ENCODE peak calls at places on chromosome 13, in four cellular contexts. One of them, this sample, is unnamed.

GRCh38 chr13:28313579-28313978 is 175.2 kb downstream of the PAN3 start:
- DNase-seq in psoas muscle: no peak
- DNase-seq in RWPE1: no peak
- DNase-seq in SK-N-SH: no peak
- DNase-seq in this sample: no peak

GRCh38 chr13:40190656-40191100 is 475.8 kb downstream of the FOXO1 start:
- DNase-seq in SK-N-SH: peak; percentile 63
- DNase-seq in RWPE1: peak; percentile 84
- DNase-seq in psoas muscle: peak; percentile 40
- DNase-seq in this sample: peak; percentile 40

GRCh38 chr13:83752141-83752540 is 130.1 kb downstream of the SLITRK1 start:
- DNase-seq in RWPE1: peak; percentile 10
- DNase-seq in psoas muscle: no peak
- DNase-seq in SK-N-SH: no peak
- DNase-seq in this sample: no peak

GRCh38 chr13:38686635-38687245 is at the start of gene FREM2:
- DNase-seq in psoas muscle: peak; percentile 20
- DNase-seq in RWPE1: peak; percentile 53
- DNase-seq in SK-N-SH: no peak
- DNase-seq in this sample: no peak

GRCh38 chr13:76894401-76895110 is 8.4 kb upstream of the KCTD12 start:
- DNase-seq in psoas muscle: no peak
- DNase-seq in RWPE1: peak; percentile 50
- DNase-seq in SK-N-SH: no peak
- DNase-seq in this sample: no peak

GRCh38 chr13:33286143-33286542 is 588 bp upstream of the STARD13 start:
- DNase-seq in SK-N-SH: no peak
- DNase-seq in RWPE1: no peak
- DNase-seq in psoas muscle: no peak
- DNase-seq in this sample: no peak

GRCh38 chr13:28574617-28575142 is 79.8 kb upstream of the FLT1 start:
- DNase-seq in SK-N-SH: no peak
- DNase-seq in psoas muscle: no peak
- DNase-seq in RWPE1: peak; percentile 90
- DNase-seq in this sample: no peak

GRCh38 chr13:97192166-97192565 is 30.0 kb upstream of the MBNL2 start:
- DNase-seq in psoas muscle: no peak
- DNase-seq in RWPE1: no peak
- DNase-seq in SK-N-SH: no peak
- DNase-seq in this sample: no peak

GRCh38 chr13:37448072-37448471 is 150.5 kb downstream of the POSTN start:
- DNase-seq in RWPE1: no peak
- DNase-seq in SK-N-SH: no peak
- DNase-seq in psoas muscle: no peak
- DNase-seq in this sample: no peak

GRCh38 chr13:30065181-30065580 is 214.8 kb upstream of the UBL3 start:
- DNase-seq in SK-N-SH: no peak
- DNase-seq in psoas muscle: no peak
- DNase-seq in RWPE1: no peak
- DNase-seq in this sample: no peak

GRCh38 chr13:44404261-44405139 is 30.9 kb downstream of the SERP2 start:
- DNase-seq in psoas muscle: no peak
- DNase-seq in RWPE1: no peak
- DNase-seq in SK-N-SH: peak; percentile 80
- DNase-seq in this sample: no peak

GRCh38 chr13:98476106-98476505 is 100.8 kb downstream of the STK24 start:
- DNase-seq in psoas muscle: no peak
- DNase-seq in RWPE1: no peak
- DNase-seq in SK-N-SH: peak; percentile 57
- DNase-seq in this sample: no peak

GRCh38 chr13:35343417-35343816 is 133.1 kb downstream of the MAB21L1 start:
- DNase-seq in psoas muscle: no peak
- DNase-seq in RWPE1: no peak
- DNase-seq in SK-N-SH: no peak
- DNase-seq in this sample: no peak

GRCh38 chr13:37869506-37869755 is 141 bp downstream of the TRPC4 start:
- DNase-seq in psoas muscle: no peak
- DNase-seq in RWPE1: peak; percentile 4
- DNase-seq in SK-N-SH: no peak
- DNase-seq in this sample: no peak

GRCh38 chr13:20609145-20609544 is 42.2 kb downstream of the IFT88 start:
- DNase-seq in SK-N-SH: no peak
- DNase-seq in RWPE1: no peak
- DNase-seq in psoas muscle: no peak
- DNase-seq in this sample: no peak

GRCh38 chr13:99086149-99086868 is 108.4 kb upstream of the DOCK9 start:
- DNase-seq in psoas muscle: peak; percentile 68
- DNase-seq in RWPE1: peak; percentile 64
- DNase-seq in SK-N-SH: peak; percentile 86
- DNase-seq in this sample: peak; percentile 76

GRCh38 chr13:37652596-37652995 is 54.0 kb upstream of the POSTN start:
- DNase-seq in psoas muscle: no peak
- DNase-seq in RWPE1: no peak
- DNase-seq in SK-N-SH: no peak
- DNase-seq in this sample: no peak

GRCh38 chr13:105410602-105411001 is 1124.9 kb downstream of the EFNB2 start:
- DNase-seq in SK-N-SH: peak; percentile 3
- DNase-seq in psoas muscle: peak; percentile 37
- DNase-seq in RWPE1: no peak
- DNase-seq in this sample: no peak

GRCh38 chr13:20426766-20427448 is 98.8 kb downstream of the CRYL1 start:
- DNase-seq in SK-N-SH: no peak
- DNase-seq in psoas muscle: no peak
- DNase-seq in RWPE1: no peak
- DNase-seq in this sample: no peak

GRCh38 chr13:30968734-30969335 is 36.4 kb downstream of the TEX26 start:
- DNase-seq in SK-N-SH: no peak
- DNase-seq in psoas muscle: no peak
- DNase-seq in RWPE1: no peak
- DNase-seq in this sample: no peak

GRCh38 chr13:22154041-22154440 is 483.2 kb downstream of the FGF9 start:
- DNase-seq in psoas muscle: no peak
- DNase-seq in SK-N-SH: no peak
- DNase-seq in RWPE1: no peak
- DNase-seq in this sample: no peak
- TF ChIP-seq CTCF in psoas muscle: no peak
- TF ChIP-seq CTCF in SK-N-SH: no peak
- TF ChIP-seq CTCF in RWPE1: no peak
- TF ChIP-seq CTCF in this sample: no peak

DNA sequence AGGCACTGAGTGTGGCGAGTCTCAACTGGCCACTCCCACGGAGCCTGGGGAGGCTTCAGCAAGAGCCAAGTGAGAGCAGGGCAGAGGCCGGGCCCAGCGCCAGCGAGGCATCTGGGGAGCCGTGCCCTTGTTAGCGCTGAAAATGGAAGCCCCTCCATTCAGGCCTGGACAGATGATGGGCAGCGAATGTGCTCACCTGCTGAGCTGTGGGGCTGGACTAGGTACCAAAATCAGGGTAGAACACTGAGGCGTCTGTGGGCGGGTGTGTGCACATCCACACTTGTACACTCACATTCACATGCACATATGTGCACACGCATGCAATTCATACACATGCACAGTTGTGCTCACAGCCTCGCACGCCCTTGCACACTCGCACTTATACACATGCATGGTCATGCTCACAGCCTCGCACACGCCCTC is 20.7 kb downstream of the NAXD start:
- DNase-seq in psoas muscle: no peak
- DNase-seq in RWPE1: no peak
- DNase-seq in SK-N-SH: no peak
- DNase-seq in this sample: peak; percentile 29
- H3K27ac ChIP-seq in psoas muscle: no peak overlapping the region
- H3K27ac ChIP-seq in RWPE1: peak overlapping the region; percentile 21
- H3K27ac ChIP-seq in SK-N-SH: no peak overlapping the region
- H3K27ac ChIP-seq in this sample: no peak overlapping the region

GRCh38 chr13:101121608-101122007 is 294.7 kb downstream of the NALCN start:
- DNase-seq in SK-N-SH: no peak
- DNase-seq in RWPE1: no peak
- DNase-seq in psoas muscle: no peak
- DNase-seq in this sample: no peak

GRCh38 chr13:101116381-101116780 is 299.9 kb downstream of the NALCN start:
- DNase-seq in SK-N-SH: no peak
- DNase-seq in psoas muscle: no peak
- DNase-seq in RWPE1: no peak
- DNase-seq in this sample: no peak

GRCh38 chr13:101111894-101112293 is 304.4 kb downstream of the NALCN start:
- DNase-seq in psoas muscle: no peak
- DNase-seq in SK-N-SH: no peak
- DNase-seq in RWPE1: no peak
- DNase-seq in this sample: no peak

GRCh38 chr13:101116826-101117225 is 299.5 kb downstream of the NALCN start:
- DNase-seq in psoas muscle: no peak
- DNase-seq in SK-N-SH: no peak
- DNase-seq in RWPE1: no peak
- DNase-seq in this sample: no peak

GRCh38 chr13:101115762-101116161 is 300.5 kb downstream of the NALCN start:
- DNase-seq in RWPE1: no peak
- DNase-seq in SK-N-SH: no peak
- DNase-seq in psoas muscle: no peak
- DNase-seq in this sample: no peak
- TF ChIP-seq CTCF in RWPE1: no peak
- TF ChIP-seq CTCF in SK-N-SH: peak; percentile 33
- TF ChIP-seq CTCF in psoas muscle: no peak
- TF ChIP-seq CTCF in this sample: no peak

DNA sequence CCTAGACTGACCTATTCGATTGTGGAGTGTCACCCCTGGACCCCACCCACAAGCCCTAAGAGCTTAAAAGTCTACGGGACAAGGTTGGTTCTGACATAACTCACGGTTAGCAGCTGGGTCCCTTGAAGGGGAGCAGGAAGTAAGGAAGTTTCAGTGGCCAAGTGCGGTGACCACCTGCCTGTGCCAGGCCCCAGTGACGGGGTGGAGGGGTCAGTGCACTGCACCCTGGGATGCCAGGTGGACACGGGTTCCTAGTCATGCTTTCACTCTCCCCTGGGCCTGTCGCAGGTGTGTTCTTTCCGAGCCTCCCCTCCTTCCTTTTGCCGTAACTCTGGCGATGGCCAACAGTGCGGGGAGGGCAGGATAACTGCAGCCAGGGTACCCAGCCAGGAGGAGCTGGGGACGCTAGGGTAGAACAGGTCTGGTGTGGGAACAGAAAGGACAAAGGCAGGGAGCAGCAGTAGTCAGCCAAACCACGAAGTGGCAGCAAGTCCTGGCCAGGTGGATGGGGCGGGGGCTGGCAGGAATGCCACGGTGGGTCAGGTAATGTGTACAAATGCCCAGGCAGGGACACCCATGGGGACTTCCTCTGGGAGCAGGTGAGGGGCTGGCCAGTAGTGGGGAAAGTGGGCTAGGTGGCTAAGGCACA is 58.3 kb downstream of the RGCC start:
- DNase-seq in RWPE1: no peak
- DNase-seq in psoas muscle: no peak
- DNase-seq in SK-N-SH: no peak
- DNase-seq in this sample: no peak
- H3K27ac ChIP-seq in RWPE1: no peak overlapping the region
- H3K27ac ChIP-seq in psoas muscle: no peak overlapping the region
- H3K27ac ChIP-seq in SK-N-SH: no peak overlapping the region
- H3K27ac ChIP-seq in this sample: no peak overlapping the region

GRCh38 chr13:112711528-112712265 is 21.9 kb downstream of the ATP11A start:
- DNase-seq in psoas muscle: peak; percentile 83
- DNase-seq in SK-N-SH: no peak
- DNase-seq in RWPE1: peak; percentile 99
- DNase-seq in this sample: peak; percentile 92
- TF ChIP-seq CTCF in psoas muscle: peak; percentile 18
- TF ChIP-seq CTCF in SK-N-SH: peak; percentile 57
- TF ChIP-seq CTCF in RWPE1: peak; percentile 44
- TF ChIP-seq CTCF in this sample: no peak

GRCh38 chr13:26678330-26678729 is 82.3 kb downstream of the GPR12 start:
- DNase-seq in RWPE1: no peak
- DNase-seq in psoas muscle: no peak
- DNase-seq in SK-N-SH: no peak
- DNase-seq in this sample: no peak
- H3K27ac ChIP-seq in RWPE1: no peak overlapping the region
- H3K27ac ChIP-seq in psoas muscle: no peak overlapping the region
- H3K27ac ChIP-seq in SK-N-SH: no peak overlapping the region
- H3K27ac ChIP-seq in this sample: no peak overlapping the region

This sample was measured in coronary artery.